ENCODE peak calls at places on chromosome 13, in four cellular contexts. I is HepG2, B is K562, C is HCT116. U is an unnamed sample. For H3K4me1, the result is how much of the 10 kb centered on the place peaks cover.

GRCh38 chr13:22161871-22162270 is 491.0 kb downstream of the FGF9 start:
- DNase-seq in B (no peak), C (no peak), I (no peak), U (no peak)

GRCh38 chr13:110520431-110521295 is 40.9 kb downstream of the RAB20 start:
- DNase-seq in B (no peak), I (no peak), C (no peak), U (no peak)

GRCh38 chr13:84574851-84575250 is 692.6 kb upstream of the SLITRK1 start:
- DNase-seq in C (no peak), I (no peak), B (no peak), U (no peak)

GRCh38 chr13:45575146-45575829 is 40.3 kb downstream of the ERICH6B start:
- DNase-seq in B (no peak), C (no peak), I (no peak), U (no peak)

GRCh38 chr13:103351035-103351828 is 285.0 kb upstream of the SLC10A2 start:
- DNase-seq in C (no peak), I (no peak), B (no peak), U (no peak)

GRCh38 chr13:67416047-67416925 is 186.2 kb upstream of the PCDH9 start:
- DNase-seq in C (no peak), I (peak), B (no peak), U (peak)

GRCh38 chr13:110397445-110397844 is 90.4 kb downstream of the COL4A2 start:
- DNase-seq in C (no peak), B (no peak), I (no peak), U (no peak)

GRCh38 chr13:84130739-84131138 is 248.5 kb upstream of the SLITRK1 start:
- DNase-seq in B (no peak), C (no peak), I (no peak), U (no peak)

GRCh38 chr13:113291997-113292862 is 4.8 kb upstream of the LAMP1 start:
- DNase-seq in B (peak), C (no peak), I (no peak), U (no peak)

GRCh38 chr13:29849071-29849541 is 1.3 kb downstream of the UBL3 start:
- DNase-seq in C (no peak), B (no peak), I (peak), U (no peak)

GRCh38 chr13:107534548-107534947 is 680.8 kb downstream of the LIG4 start:
- DNase-seq in C (no peak), B (no peak), I (no peak), U (no peak)

GRCh38 chr13:44368599-44369368 is 4.8 kb upstream of the SERP2 start:
- DNase-seq in I (no peak), B (no peak), C (no peak), U (no peak)

GRCh38 chr13:90302113-90302512 is 1045.4 kb upstream of the MIR17HG start:
- DNase-seq in I (no peak), C (no peak), B (peak), U (no peak)

GRCh38 chr13:76852991-76853390 is 33.2 kb downstream of the KCTD12 start:
- DNase-seq in B (no peak), C (no peak), I (no peak), U (no peak)

GRCh38 chr13:89457977-89458376 is 1786.8 kb downstream of the SLITRK5 start:
- DNase-seq in B (no peak), I (no peak), C (no peak), U (no peak)

GRCh38 chr13:24165746-24166145 is 5.2 kb downstream of the SPATA13 start:
- DNase-seq in B (no peak), C (no peak), I (no peak), U (no peak)

GRCh38 chr13:26557393-26558073 is at the start of gene WASF3:
- DNase-seq in C (peak), B (peak), I (peak), U (peak)

GRCh38 chr13:45086484-45086883 is 33.8 kb upstream of the GTF2F2 start:
- DNase-seq in B (no peak), C (no peak), I (no peak), U (no peak)

GRCh38 chr13:23628765-23629565 is 58.8 kb downstream of the TNFRSF19 start:
- DNase-seq in I (no peak), C (no peak), B (no peak), U (no peak)

GRCh38 chr13:69912576-69913074 is 195.0 kb upstream of the ATXN8OS start:
- DNase-seq in B (no peak), I (no peak), C (no peak), U (no peak)

GRCh38 chr13:41648314-41648935 is 191.1 kb downstream of the RGCC start:
- DNase-seq in B (no peak), C (peak), I (peak), U (peak)

GRCh38 chr13:109389892-109390345 is 396.5 kb downstream of the IRS2 start:
- DNase-seq in B (no peak), C (no peak), I (no peak), U (no peak)

GRCh38 chr13:21671793-21672680 is 1.2 kb downstream of the FGF9 start:
- DNase-seq in I (no peak), B (no peak), C (no peak), U (no peak)

GRCh38 chr13:45199716-45200115 is 1.1 kb downstream of the KCTD4 start:
- DNase-seq in B (no peak), I (no peak), C (no peak), U (no peak)

GRCh38 chr13:57631607-57632275 is at the start of gene PCDH17:
- DNase-seq in B (no peak), C (no peak), I (no peak), U (no peak)

GRCh38 chr13:61414686-61415664 is 674 bp downstream of the PCDH20 start:
- DNase-seq in I (peak), C (no peak), B (no peak), U (no peak)

GRCh38 chr13:51808811-51809210 is 4.8 kb upstream of the DHRS12 start:
- DNase-seq in B (no peak), C (no peak), I (no peak), U (no peak)

GRCh38 chr13:51805925-51806324 is 2.0 kb upstream of the DHRS12 start:
- DNase-seq in I (no peak), B (no peak), C (no peak), U (no peak)

GRCh38 chr13:51805313-51805712 is 1.4 kb upstream of the DHRS12 start:
- DNase-seq in I (no peak), C (no peak), B (no peak), U (no peak)

GRCh38 chr13:51806571-51806970 is 2.6 kb upstream of the DHRS12 start:
- DNase-seq in I (no peak), B (no peak), C (no peak), U (no peak)

GRCh38 chr13:51807041-51807440 is 3.1 kb upstream of the DHRS12 start:
- DNase-seq in C (no peak), I (no peak), B (no peak), U (no peak)
- H3K4me1 ChIP-seq in C (under half), I (under half), B (under half), U (under half)

GRCh38 chr13:37681295-37682032 is 82.9 kb upstream of the POSTN start:
- DNase-seq in I (no peak), B (no peak), C (no peak), U (no peak)
- TF ChIP-seq CTCF in I (no peak), B (no peak), C (no peak), U (no peak)

DNA sequence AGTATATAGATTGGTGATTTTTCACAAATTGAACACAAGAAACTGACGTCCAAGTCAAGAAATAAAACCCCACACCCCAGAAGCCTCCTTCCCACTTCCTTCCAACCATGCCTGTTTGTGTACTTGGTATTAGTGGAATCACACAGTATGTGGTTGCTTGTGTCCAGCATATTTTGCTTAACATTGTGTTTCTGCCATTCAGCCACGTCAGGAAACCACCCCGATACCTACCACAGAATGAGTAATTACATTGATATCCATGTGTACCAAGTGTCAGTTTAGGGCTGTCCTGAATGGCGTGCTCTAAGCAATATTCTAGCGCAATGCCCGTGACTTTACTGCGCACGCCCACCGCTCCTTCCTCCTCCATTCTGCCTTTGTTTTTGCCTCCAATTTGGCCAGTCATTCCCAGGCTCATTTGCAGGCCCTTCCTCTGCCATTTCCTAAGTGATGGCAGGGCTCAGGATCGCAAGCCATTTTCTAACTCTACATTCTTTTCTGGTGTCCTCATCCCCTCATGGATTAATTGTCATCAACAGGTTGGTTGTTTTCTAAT is 25.9 kb upstream of the MPHOSPH8 start:
- DNase-seq in I (no peak), C (no peak), B (no peak), U (no peak)
- TF ChIP-seq TCF7L2 in I (no peak), C (no peak), B (no peak), U (no peak)

GRCh38 chr13:46605089-46605488 is 52.1 kb downstream of the LRCH1 start:
- DNase-seq in C (no peak), I (no peak), B (no peak), U (no peak)

GRCh38 chr13:46607768-46608553 is 55.0 kb downstream of the LRCH1 start:
- DNase-seq in B (no peak), C (peak), I (peak), U (no peak)

GRCh38 chr13:46609052-46609451 is 56.1 kb downstream of the LRCH1 start:
- DNase-seq in C (no peak), I (peak), B (no peak), U (no peak)

GRCh38 chr13:46605824-46606554 is 53.0 kb downstream of the LRCH1 start:
- DNase-seq in C (no peak), B (no peak), I (no peak), U (no peak)

DNA sequence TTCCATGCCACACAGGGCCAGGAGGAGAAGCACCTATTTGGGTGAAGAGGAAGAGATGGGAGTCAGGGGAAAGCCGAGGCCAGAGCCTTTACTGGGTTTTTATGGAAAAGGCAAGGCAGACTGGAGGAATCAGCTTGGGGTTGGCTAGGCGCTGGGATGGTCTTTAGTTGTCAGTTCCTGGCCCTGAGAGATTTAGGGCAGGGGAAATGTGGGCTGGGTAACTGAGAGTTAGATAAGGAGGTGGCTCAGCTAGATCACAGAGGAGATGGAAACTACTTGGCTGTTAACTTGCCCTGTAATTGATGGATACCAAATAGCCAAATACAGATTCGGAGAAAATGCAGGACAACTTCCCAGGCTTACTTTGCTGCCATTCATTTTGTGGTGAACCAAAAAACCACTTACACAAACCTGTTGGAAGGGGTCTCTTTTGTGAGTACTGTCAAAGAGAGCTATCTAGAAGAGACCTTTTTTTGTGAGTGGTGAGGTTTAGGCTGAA is 54.0 kb downstream of the LRCH1 start:
- DNase-seq in I (no peak), B (no peak), C (no peak), U (no peak)
- H3K4me1 ChIP-seq in I (half or more), B (under half), C (half or more), U (under half)

GRCh38 chr13:99197257-99197651 is 3.4 kb upstream of the UBAC2 start:
- DNase-seq in I (no peak), B (no peak), C (no peak), U (no peak)

GRCh38 chr13:99198630-99199029 is 2.0 kb upstream of the UBAC2 start:
- DNase-seq in B (no peak), I (no peak), C (no peak), U (no peak)

GRCh38 chr13:99203601-99204579 is 3.2 kb downstream of the UBAC2 start:
- DNase-seq in B (no peak), C (no peak), I (no peak), U (no peak)

GRCh38 chr13:99199541-99200432 is 867 bp upstream of the UBAC2 start:
- DNase-seq in B (peak), C (no peak), I (no peak), U (no peak)

DNA sequence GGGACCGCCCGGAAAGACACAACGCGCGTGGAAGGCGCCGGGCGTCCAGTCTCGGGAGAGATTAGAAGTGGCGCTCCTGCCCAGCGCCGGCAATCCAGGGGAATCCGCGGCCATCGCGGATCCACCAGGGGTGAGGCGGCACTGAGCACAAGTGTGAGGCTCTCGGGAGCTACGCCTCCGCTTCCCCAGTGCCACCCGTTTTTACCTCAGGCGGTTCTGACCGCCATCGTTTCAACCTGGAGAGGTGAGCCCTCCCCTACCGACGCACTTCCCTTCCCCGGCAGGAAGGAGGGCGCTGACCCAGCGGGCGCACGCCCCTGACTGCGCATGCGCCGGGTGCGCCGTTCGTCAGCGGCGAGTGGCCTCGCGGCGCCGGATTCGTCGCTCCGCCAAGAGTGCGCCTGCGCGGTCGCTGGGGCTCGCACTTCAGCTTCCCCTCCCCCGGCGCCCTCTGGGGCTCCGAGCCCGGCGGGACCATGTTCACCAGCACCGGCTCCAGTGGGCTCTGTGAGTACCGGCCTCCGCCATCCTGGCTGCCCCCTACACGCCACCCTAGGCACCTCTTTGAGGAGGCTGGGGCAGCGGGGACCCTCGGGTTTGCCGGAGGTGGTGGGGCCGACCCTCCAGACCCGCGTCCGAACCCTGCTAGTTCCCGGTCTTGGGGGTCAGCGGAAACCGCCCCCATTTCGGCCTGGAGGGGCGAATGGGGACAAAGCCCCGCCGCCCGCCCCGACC is at the start of gene UBAC2:
- DNase-seq in B (peak), C (peak), I (peak), U (peak)
- TF ChIP-seq CTCF in B (no peak), C (no peak), I (peak), U (no peak)